ENCODE peak calls at places on chromosomes 2 and 18, in nine cellular contexts. Z, J, I, T, V, P, S, H and M are unnamed samples.

GRCh38 chr2:18926633-18927524 is 337.5 kb upstream of the NT5C1B start:
- DNase-seq in S (no peak), H (no peak), I (no peak), P (no peak), Z (no peak), T (no peak), J (no peak), V (no peak), M (no peak)

GRCh38 chr18:49880656-49881055 is 67.3 kb upstream of the ACAA2 start:
- DNase-seq in Z (no peak), T (no peak), P (no peak), J (no peak), I (no peak), H (no peak), V (no peak), S (no peak), M (no peak)

GRCh38 chr2:30947686-30948085 is 140.4 kb upstream of the CAPN13 start:
- DNase-seq in H (no peak), J (no peak), S (no peak), T (no peak), I (no peak), Z (no peak), P (no peak), V (no peak), M (no peak)

GRCh38 chr2:43052204-43052943 is 174.0 kb downstream of the ZFP36L2 start:
- DNase-seq in V (no peak), I (no peak), S (no peak), T (no peak), Z (no peak), P (no peak), H (no peak), J (no peak), M (no peak)

GRCh38 chr2:121355488-121355887 is 70.5 kb upstream of the TFCP2L1 start:
- DNase-seq in S (no peak), V (no peak), J (no peak), T (no peak), H (no peak), P (no peak), Z (no peak), I (no peak), M (no peak)

GRCh38 chr2:175732523-175732922 is 269.5 kb downstream of the LNPK start:
- DNase-seq in H (no peak), Z (no peak), P (no peak), J (no peak), T (no peak), S (no peak), V (no peak), I (no peak), M (no peak)

GRCh38 chr18:79796016-79796415 is 1.7 kb upstream of the KCNG2 start:
- DNase-seq in I (no peak), H (no peak), S (no peak), P (no peak), T (no peak), J (no peak), V (no peak), Z (no peak), M (no peak)

GRCh38 chr2:196677404-196677803 is 37.9 kb downstream of the CCDC150 start:
- DNase-seq in P (peak), I (no peak), T (no peak), Z (no peak), S (no peak), V (no peak), H (no peak), J (no peak), M (no peak)

GRCh38 chr2:106167067-106167466 is 27.0 kb downstream of the UXS1 start:
- DNase-seq in Z (no peak), H (no peak), P (no peak), I (no peak), J (no peak), T (no peak), S (no peak), V (no peak), M (no peak)

GRCh38 chr2:197001921-197002320 is 75.4 kb upstream of the PGAP1 start:
- DNase-seq in S (no peak), I (no peak), J (no peak), H (no peak), Z (no peak), P (no peak), T (no peak), V (no peak), M (no peak)